ENCODE peak calls at places on chromosomes 4 and X, in four cellular contexts. E is heart left ventricle, X is transverse colon, C is esophagus muscularis mucosa. F is an unnamed sample.
A peak's percentile ranks its signal among the peaks of the same experiment; 100 is the strongest.

GRCh38 chrX:20454117-20454516 is 187.4 kb upstream of the RPS6KA3 start:
- DNase-seq in E (no peak), X (no peak), C (no peak), F (no peak)

GRCh38 chr4:175306436-175306835 is 388.3 kb downstream of the ADAM29 start:
- DNase-seq in E (no peak), X (no peak), C (no peak), F (no peak)

GRCh38 chrX:27380163-27380845 is 82.8 kb downstream of the PPP4R3C start:
- DNase-seq in E (no peak), X (no peak), C (no peak), F (no peak)

GRCh38 chr4:41835321-41835995 is 86.9 kb upstream of the PHOX2B start:
- DNase-seq in E (no peak), X (no peak), C (no peak), F (no peak)

GRCh38 chr4:68182382-68182820 is 52.7 kb upstream of the TMPRSS11F start:
- DNase-seq in E (no peak), X (no peak), C (no peak), F (no peak)

GRCh38 chrX:109954333-109954732 is 48.6 kb upstream of the TMEM164 start:
- DNase-seq in E (no peak), X (no peak), C (no peak), F (no peak)

GRCh38 chr4:112109455-112110425 is 35.5 kb upstream of the FAM241A start:
- DNase-seq in E (no peak), X (no peak), C (no peak), F (no peak)

GRCh38 chr4:54657556-54658313 is at the start of gene KIT:
- DNase-seq in E (peak; percentile 47), X (peak; percentile 33), C (no peak), F (peak; percentile 59)

GRCh38 chr4:59597536-59598232 is 1602.4 kb upstream of the ADGRL3 start:
- DNase-seq in E (no peak), X (no peak), C (no peak), F (no peak)

GRCh38 chr4:10256203-10256602 is 139.6 kb upstream of the WDR1 start:
- DNase-seq in E (no peak), X (no peak), C (no peak), F (no peak)

GRCh38 chrX:45068555-45068954 is 132.1 kb downstream of the DIPK2B start:
- DNase-seq in E (no peak), X (no peak), C (no peak), F (no peak)

GRCh38 chrX:132795211-132795610 is 163.2 kb downstream of the HS6ST2 start:
- DNase-seq in E (no peak), X (no peak), C (no peak), F (no peak)

GRCh38 chr4:143406523-143406922 is 69.8 kb downstream of the GAB1 start:
- DNase-seq in E (peak; percentile 50), X (peak; percentile 45), C (no peak), F (peak; percentile 79)

GRCh38 chr4:2408401-2408958 is 10.0 kb downstream of the ZFYVE28 start:
- DNase-seq in E (no peak), X (peak; percentile 55), C (no peak), F (no peak)

GRCh38 chr4:81790477-81790876 is 318.8 kb upstream of the RASGEF1B start:
- DNase-seq in E (no peak), X (no peak), C (no peak), F (no peak)

GRCh38 chrX:144648788-144649187 is 598.5 kb upstream of the SPANXN1 start:
- DNase-seq in E (no peak), X (no peak), C (no peak), F (no peak)

GRCh38 chr4:113540859-113541258 is 220.7 kb downstream of the CAMK2D start:
- DNase-seq in E (peak; percentile 66), X (no peak), C (no peak), F (no peak)

GRCh38 chrX:118183606-118184005 is 67.0 kb upstream of the KLHL13 start:
- DNase-seq in E (no peak), X (no peak), C (no peak), F (no peak)

GRCh38 chrX:81957900-81958545 is 756.1 kb downstream of the SH3BGRL start:
- DNase-seq in E (no peak), X (no peak), C (no peak), F (no peak)

GRCh38 chr4:40419231-40419912 is 84.2 kb downstream of the CHRNA9 start:
- DNase-seq in E (no peak), X (peak; percentile 36), C (no peak), F (no peak)

GRCh38 chr4:156195914-156196313 is 242.2 kb upstream of the CTSO start:
- DNase-seq in E (no peak), X (no peak), C (no peak), F (no peak)

GRCh38 chrX:124190440-124190839 is 142.0 kb upstream of the TEX13D start:
- DNase-seq in E (no peak), X (no peak), C (no peak), F (no peak)

GRCh38 chr4:24433515-24434192 is 150.7 kb downstream of the DHX15 start:
- DNase-seq in E (no peak), X (no peak), C (no peak), F (no peak)

GRCh38 chr4:168449740-168450442 is 30.4 kb downstream of the DDX60L start:
- DNase-seq in E (no peak), X (no peak), C (no peak), F (no peak)

GRCh38 chr4:40453912-40454311 is 118.8 kb downstream of the CHRNA9 start:
- DNase-seq in E (no peak), X (no peak), C (no peak), F (no peak)

GRCh38 chr4:82906469-82906868 is 5.9 kb downstream of the THAP9 start:
- DNase-seq in E (no peak), X (no peak), C (no peak), F (no peak)

DNA sequence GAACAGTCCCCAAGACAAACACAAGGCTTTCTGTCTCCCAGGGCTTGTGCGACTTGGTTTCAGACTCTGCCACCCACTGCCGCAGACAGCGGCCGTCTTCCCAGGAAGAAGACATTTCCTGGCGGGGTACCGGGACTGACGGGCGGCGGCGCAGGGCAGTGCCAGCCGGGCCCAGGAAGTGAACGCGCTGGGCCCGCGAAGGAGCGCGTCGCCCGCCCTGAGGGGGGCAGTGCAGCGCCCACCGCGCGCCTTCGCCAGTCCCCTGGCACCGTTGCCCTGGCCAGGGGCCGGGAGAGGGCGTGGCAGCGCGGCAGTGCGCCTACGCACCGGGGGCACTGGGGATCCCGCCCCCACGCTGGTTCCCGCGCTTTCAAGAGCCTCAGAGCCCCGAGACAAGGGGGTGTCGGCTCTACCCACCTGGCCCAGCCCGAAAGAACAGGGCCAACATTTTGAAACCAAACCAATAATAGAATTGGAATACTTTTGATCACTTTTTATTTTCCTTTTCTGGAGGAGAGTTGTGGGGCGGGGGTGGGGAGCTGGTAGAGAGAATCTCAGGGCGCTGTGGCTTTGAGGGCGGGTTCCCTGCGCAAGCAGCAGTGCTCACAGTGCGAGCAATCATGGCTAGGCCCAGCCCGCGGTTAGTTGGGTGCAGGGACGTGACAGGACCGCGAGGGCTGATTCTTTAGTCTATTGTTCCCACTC is 23.6 kb upstream of the APLN start:
- DNase-seq in E (peak; percentile 44), X (peak; percentile 61), C (no peak), F (peak; percentile 46)
- TF ChIP-seq POLR2A in E (no peak), X (peak; percentile 26), C (no peak), F (peak; percentile 15)

GRCh38 chr4:153537493-153537960 is 71.4 kb downstream of the TMEM131L start:
- DNase-seq in E (no peak), X (no peak), C (peak; percentile 26), F (no peak)

GRCh38 chr4:153538408-153539057 is 72.4 kb downstream of the TMEM131L start:
- DNase-seq in E (no peak), X (no peak), C (peak; percentile 77), F (no peak)

GRCh38 chr4:153541426-153542096 is 75.4 kb downstream of the TMEM131L start:
- DNase-seq in E (no peak), X (no peak), C (peak; percentile 64), F (no peak)

GRCh38 chr4:153542131-153542530 is 76.0 kb downstream of the TMEM131L start:
- DNase-seq in E (no peak), X (no peak), C (peak; percentile 85), F (no peak)

DNA sequence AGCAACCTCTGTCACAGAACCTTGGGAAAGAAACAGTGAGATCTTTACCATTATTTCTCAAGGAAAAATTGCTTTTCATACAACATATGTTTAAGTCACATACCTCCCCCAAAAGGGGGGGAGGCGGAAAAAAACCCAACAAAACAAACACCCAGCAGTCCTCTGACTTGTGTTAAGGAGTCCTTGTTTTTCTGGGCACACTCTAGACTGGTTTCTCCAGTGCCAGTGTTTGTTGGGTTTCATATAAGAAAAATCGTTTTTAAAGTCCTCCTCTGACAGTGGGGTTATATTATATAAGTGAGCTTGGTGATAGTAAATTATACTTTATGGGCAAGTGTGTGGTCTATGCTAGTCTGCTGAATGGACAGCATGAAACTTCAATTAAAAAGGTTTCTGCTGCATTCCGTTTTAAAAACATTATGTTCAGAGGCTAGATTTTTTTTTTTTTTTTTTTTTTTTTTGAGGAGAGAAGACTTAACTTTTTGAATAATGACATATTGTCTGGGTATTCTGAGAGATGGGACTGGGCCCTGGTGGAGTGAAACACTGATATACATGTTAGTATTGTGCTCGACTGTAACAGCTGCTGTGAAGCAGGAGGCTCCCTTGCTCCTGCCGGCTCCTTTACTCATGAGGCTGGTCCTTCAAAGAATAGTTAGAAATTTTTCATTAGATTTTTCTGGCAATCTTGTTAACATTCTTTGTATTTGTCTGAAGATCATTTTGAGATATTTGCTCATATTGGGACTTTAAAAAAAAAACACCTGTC is 73.1 kb downstream of the TMEM131L start:
- DNase-seq in E (no peak), X (no peak), C (peak; percentile 37), F (no peak)
- H3K4me3 ChIP-seq in E (peak overlapping the region; percentile 35), X (no peak overlapping the region), C (peak overlapping the region; percentile 35), F (no peak overlapping the region)

GRCh38 chr4:87032884-87033533 is 98.2 kb downstream of the AFF1 start:
- DNase-seq in E (no peak), X (no peak), C (peak; percentile 26), F (no peak)
- TF ChIP-seq POLR2A in E (no peak), X (no peak), C (no peak), F (no peak)

GRCh38 chrX:28582494-28582893 is 4.8 kb upstream of the IL1RAPL1 start:
- DNase-seq in E (no peak), X (no peak), C (no peak), F (no peak)
- H3K4me3 ChIP-seq in E (no peak overlapping the region), X (no peak overlapping the region), C (no peak overlapping the region), F (no peak overlapping the region)

GRCh38 chr4:159102623-159103405 is at the start of gene RAPGEF2:
- DNase-seq in E (peak; percentile 95), X (peak; percentile 94), C (peak; percentile 96), F (peak; percentile 96)
- TF ChIP-seq POLR2A in E (peak; percentile 93), X (peak; percentile 96), C (peak; percentile 63), F (peak; percentile 94)

F was measured in right lobe of liver.